ENCODE peak calls at places on chromosomes 1 and 21, in five cellular contexts. P is neuronal stem cell, U is GM13976, H is cardiac fibroblast, L is activated T-helper 1 cell treated with Interleukin-2 at 50 U/mL for 16 hours. E is an unnamed sample.

GRCh38 chr1:1132928-1133750 is 17.2 kb upstream of the C1orf159 start:
- DNase-seq in P (no peak), L (no peak), U (no peak), H (peak), E (no peak)

GRCh38 chr1:228097333-228098081 is 5.6 kb downstream of the C1orf35 start:
- DNase-seq in H (no peak), P (no peak), U (no peak), L (no peak), E (no peak)

GRCh38 chr1:201274616-201275265 is 8.6 kb upstream of the PKP1 start:
- DNase-seq in H (no peak), P (no peak), U (no peak), L (no peak), E (no peak)

GRCh38 chr1:183996036-183996376 is 41.5 kb downstream of the COLGALT2 start:
- DNase-seq in H (no peak), U (no peak), P (no peak), L (no peak), E (no peak)

GRCh38 chr1:89670168-89670567 is 37.2 kb downstream of the LRRC8C start:
- DNase-seq in H (peak), L (no peak), U (peak), P (no peak), E (peak)

GRCh38 chr1:200708769-200709168 is 29.9 kb upstream of the CAMSAP2 start:
- DNase-seq in P (no peak), L (no peak), H (peak), U (no peak), E (no peak)

GRCh38 chr1:10979483-10979920 is 33.0 kb upstream of the TARDBP start:
- DNase-seq in P (peak), L (no peak), H (no peak), U (no peak), E (no peak)

GRCh38 chr21:45054162-45054926 is 20.0 kb upstream of the ADARB1 start:
- DNase-seq in H (no peak), L (no peak), P (no peak), U (no peak), E (no peak)

GRCh38 chr1:67883069-67883468 is 49.8 kb upstream of the GNG12 start:
- DNase-seq in H (peak), P (no peak), L (no peak), U (no peak), E (no peak)

GRCh38 chr21:42071146-42071737 is at the start of gene UMODL1:
- DNase-seq in P (no peak), L (no peak), H (no peak), U (no peak), E (no peak)

E was measured in GM06990.